ENCODE peak calls at places on chromosomes 1 and 21, in ten cellular contexts. V, F, K, W, L, A, S, P, B and D are unnamed samples.

GRCh38 chr1:207055386-207056001 is 2.4 kb downstream of the PFKFB2 start:
- DNase-seq in V (no peak), F (no peak), K (no peak), W (no peak), L (no peak), A (no peak), S (no peak), P (no peak), B (no peak), D (no peak)

GRCh38 chr1:8437286-8437685 is 119.4 kb downstream of the SLC45A1 start:
- DNase-seq in V (no peak), F (no peak), K (no peak), W (no peak), L (no peak), A (no peak), S (no peak), P (no peak), B (no peak), D (no peak)

GRCh38 chr1:31063636-31064035 is 1.9 kb downstream of the PUM1 start:
- DNase-seq in V (no peak), F (no peak), K (no peak), W (no peak), L (no peak), A (peak), S (no peak), P (no peak), B (no peak), D (no peak)

GRCh38 chr1:89701746-89702241 is 68.9 kb downstream of the LRRC8C start:
- DNase-seq in V (no peak), F (no peak), K (no peak), W (no peak), L (no peak), A (no peak), S (peak), P (no peak), B (no peak), D (no peak)

GRCh38 chr1:160606611-160607010 is 27.3 kb upstream of the CD84 start:
- DNase-seq in V (no peak), F (no peak), K (no peak), W (no peak), L (no peak), A (no peak), S (no peak), P (no peak), B (no peak), D (no peak)

GRCh38 chr21:39674794-39675193 is 62.1 kb downstream of the B3GALT5 start:
- DNase-seq in V (no peak), F (no peak), K (peak), W (no peak), L (no peak), A (no peak), S (no peak), P (no peak), B (no peak), D (no peak)

GRCh38 chr1:243434594-243434993 is 178.8 kb downstream of the SDCCAG8 start:
- DNase-seq in V (no peak), F (no peak), K (no peak), W (no peak), L (no peak), A (no peak), S (no peak), P (no peak), B (no peak), D (no peak)

GRCh38 chr1:50968884-50969610 is 998 bp upstream of the CDKN2C start:
- DNase-seq in V (no peak), F (peak), K (peak), W (peak), L (peak), A (peak), S (peak), P (peak), B (peak), D (peak)

GRCh38 chr1:107829083-107829771 is 135.8 kb downstream of the VAV3 start:
- DNase-seq in V (no peak), F (no peak), K (no peak), W (peak), L (no peak), A (no peak), S (peak), P (no peak), B (no peak), D (no peak)

GRCh38 chr1:238129677-238130076 is 239.0 kb upstream of the ZP4 start:
- DNase-seq in V (no peak), F (no peak), K (no peak), W (no peak), L (no peak), A (no peak), S (no peak), P (no peak), B (no peak), D (no peak)

GRCh38 chr1:32055426-32055825 is 17.3 kb upstream of the TMEM39B start:
- DNase-seq in V (no peak), F (no peak), K (no peak), W (no peak), L (no peak), A (no peak), S (no peak), P (peak), B (no peak), D (no peak)

GRCh38 chr1:87117761-87118160 is 203.3 kb downstream of the HS2ST1 start:
- DNase-seq in V (no peak), F (no peak), K (no peak), W (peak), L (no peak), A (no peak), S (no peak), P (no peak), B (no peak), D (no peak)

GRCh38 chr1:63087966-63088365 is 234.4 kb upstream of the FOXD3 start:
- DNase-seq in V (no peak), F (no peak), K (no peak), W (no peak), L (no peak), A (peak), S (no peak), P (peak), B (no peak), D (no peak)

GRCh38 chr1:117412472-117412871 is 45.2 kb downstream of the MAN1A2 start:
- DNase-seq in V (no peak), F (no peak), K (no peak), W (no peak), L (no peak), A (no peak), S (no peak), P (no peak), B (no peak), D (no peak)

GRCh38 chr1:941588-942383 is 17.3 kb downstream of the NOC2L start:
- DNase-seq in V (no peak), F (peak), K (no peak), W (peak), L (peak), A (peak), S (peak), P (peak), B (peak), D (peak)

GRCh38 chr21:45419162-45419561 is 14.2 kb downstream of the COL18A1 start:
- DNase-seq in V (no peak), F (no peak), K (peak), W (no peak), L (no peak), A (no peak), S (no peak), P (no peak), B (peak), D (no peak)

GRCh38 chr1:176243746-176244145 is 36.7 kb upstream of the COP1 start:
- DNase-seq in V (no peak), F (no peak), K (no peak), W (peak), L (no peak), A (no peak), S (no peak), P (no peak), B (no peak), D (no peak)

GRCh38 chr1:87462894-87463293 is 134.2 kb downstream of the LMO4 start:
- DNase-seq in V (no peak), F (no peak), K (no peak), W (no peak), L (no peak), A (no peak), S (no peak), P (no peak), B (no peak), D (no peak)

GRCh38 chr1:67159233-67159632 is 7.0 kb upstream of the IL23R start:
- DNase-seq in V (no peak), F (no peak), K (no peak), W (no peak), L (no peak), A (no peak), S (peak), P (no peak), B (no peak), D (peak)

GRCh38 chr1:3978928-3979325 is 78.9 kb upstream of the C1orf174 start:
- DNase-seq in V (no peak), F (no peak), K (no peak), W (no peak), L (no peak), A (no peak), S (no peak), P (no peak), B (no peak), D (no peak)

GRCh38 chr1:85581802-85582686 is 1.5 kb downstream of the CCN1 start:
- DNase-seq in V (no peak), F (peak), K (no peak), W (peak), L (no peak), A (peak), S (no peak), P (peak), B (peak), D (peak)

GRCh38 chr1:179105393-179105792 is 23.5 kb downstream of the TOR3A start:
- DNase-seq in V (no peak), F (no peak), K (no peak), W (no peak), L (no peak), A (peak), S (peak), P (no peak), B (no peak), D (peak)

GRCh38 chr1:236089046-236089773 is 24.3 kb upstream of the NID1 start:
- DNase-seq in V (no peak), F (no peak), K (no peak), W (no peak), L (no peak), A (no peak), S (no peak), P (no peak), B (no peak), D (peak)

GRCh38 chr1:26020390-26020789 is 1.2 kb upstream of the EXTL1 start:
- DNase-seq in V (no peak), F (no peak), K (no peak), W (peak), L (no peak), A (no peak), S (no peak), P (no peak), B (no peak), D (no peak)

GRCh38 chr1:32741417-32742131 is 39.0 kb upstream of the SYNC start:
- DNase-seq in V (no peak), F (no peak), K (no peak), W (no peak), L (no peak), A (peak), S (no peak), P (no peak), B (peak), D (no peak)

GRCh38 chr1:55575571-55576279 is 360.6 kb upstream of the USP24 start:
- DNase-seq in V (no peak), F (no peak), K (no peak), W (peak), L (peak), A (no peak), S (no peak), P (no peak), B (peak), D (no peak)

GRCh38 chr1:179788259-179788658 is 45.2 kb downstream of the FAM163A start:
- DNase-seq in V (no peak), F (no peak), K (no peak), W (no peak), L (no peak), A (peak), S (no peak), P (no peak), B (no peak), D (no peak)

GRCh38 chr1:205477759-205478247 is 22.0 kb upstream of the BLACAT1 start:
- DNase-seq in V (peak), F (peak), K (no peak), W (peak), L (no peak), A (no peak), S (no peak), P (no peak), B (no peak), D (peak)

GRCh38 chr21:44329086-44329889 is 9.9 kb downstream of the CFAP410 start:
- DNase-seq in V (no peak), F (no peak), K (no peak), W (no peak), L (no peak), A (no peak), S (no peak), P (no peak), B (no peak), D (no peak)

GRCh38 chr1:193633991-193634390 is 447.6 kb upstream of the B3GALT2 start:
- DNase-seq in V (no peak), F (no peak), K (no peak), W (no peak), L (no peak), A (no peak), S (no peak), P (no peak), B (no peak), D (no peak)

DNA sequence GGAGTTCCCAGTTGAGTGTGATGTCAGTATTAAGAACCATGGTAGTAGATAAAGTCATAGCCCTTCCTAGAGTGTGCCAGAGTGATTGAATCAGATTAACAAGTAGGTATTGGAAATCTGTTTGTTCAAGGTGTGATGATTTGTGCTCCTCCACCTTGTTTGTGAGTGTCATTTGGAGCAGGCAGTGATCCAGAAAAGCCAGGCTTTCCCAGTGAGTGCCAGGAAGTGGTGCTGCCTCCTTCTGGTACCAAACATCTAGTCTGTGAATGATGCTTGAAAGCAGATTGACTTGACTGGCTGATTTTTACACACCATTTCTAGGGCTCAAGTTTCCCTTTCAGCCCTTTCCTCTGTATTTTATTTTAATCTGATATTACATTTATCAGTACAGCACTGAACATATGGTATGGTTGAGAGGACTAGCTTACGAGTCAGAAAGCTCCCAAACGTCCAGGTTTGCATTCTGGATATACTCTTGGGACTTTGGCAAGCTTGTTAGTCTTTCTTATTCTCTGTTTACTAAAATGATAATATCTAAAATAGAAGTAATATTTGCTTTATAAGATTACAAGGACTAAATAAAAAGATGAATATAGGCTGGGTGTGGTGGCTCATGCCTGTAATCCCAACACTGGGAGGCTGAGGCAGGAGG is 100.7 kb downstream of the PATJ start:
- DNase-seq in V (no peak), F (no peak), K (no peak), W (no peak), L (no peak), A (peak), S (no peak), P (no peak), B (no peak), D (peak)
- TF ChIP-seq CTCF in V (peak), F (no peak), K (no peak), W (peak), L (no peak), A (peak), S (no peak), P (no peak), B (no peak), D (peak)

GRCh38 chr1:109089242-109090015 is 1.1 kb upstream of the TMEM167B start:
- DNase-seq in V (no peak), F (peak), K (no peak), W (peak), L (no peak), A (peak), S (peak), P (peak), B (peak), D (peak)
- TF ChIP-seq CTCF in V (peak), F (peak), K (no peak), W (peak), L (no peak), A (peak), S (peak), P (peak), B (peak), D (peak)

DNA sequence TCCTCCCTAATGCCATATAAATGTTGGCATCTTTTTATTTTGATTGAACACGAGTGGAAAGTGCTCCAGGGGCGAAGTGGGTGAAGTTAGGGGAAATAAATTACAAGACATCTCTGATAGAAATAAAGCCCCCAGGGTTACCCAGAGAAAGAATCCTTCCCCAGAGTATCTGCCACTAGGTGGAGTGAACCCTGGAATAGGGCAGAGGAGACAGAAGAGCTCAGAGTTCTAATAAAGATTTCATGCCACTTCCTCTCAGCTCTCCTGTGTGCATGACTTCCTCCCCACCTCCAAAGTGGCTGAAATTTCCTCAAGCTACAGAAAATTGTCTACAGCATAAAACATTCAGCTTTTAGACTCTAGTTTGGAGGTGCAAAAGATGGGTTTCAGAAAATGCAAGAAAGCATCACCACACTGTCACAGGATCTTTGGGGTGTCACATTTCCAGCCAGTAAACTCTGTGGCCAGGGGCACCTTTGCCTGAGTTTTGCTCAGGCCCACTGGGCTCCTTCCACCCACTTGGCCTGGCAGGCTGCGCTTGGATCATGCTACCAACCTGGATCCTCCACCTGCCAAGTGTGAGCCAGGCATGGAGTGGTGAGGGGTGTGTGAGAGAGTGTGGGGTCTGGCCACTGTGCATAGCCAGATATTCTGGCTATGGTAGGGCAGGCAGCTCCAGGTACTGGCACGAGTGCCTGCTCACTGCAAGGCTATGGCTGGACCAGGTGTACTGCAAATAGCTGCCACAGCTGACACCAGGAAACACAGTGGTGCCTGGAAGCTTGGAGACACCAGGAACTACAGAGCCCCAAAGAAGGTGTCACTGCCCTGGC is 208.8 kb upstream of the USP25 start:
- DNase-seq in V (no peak), F (no peak), K (no peak), W (no peak), L (no peak), A (peak), S (no peak), P (no peak), B (no peak), D (no peak)
- TF ChIP-seq CTCF in V (peak), F (no peak), K (no peak), W (peak), L (no peak), A (peak), S (no peak), P (peak), B (peak), D (peak)

GRCh38 chr1:229105822-229106525 is 164.9 kb upstream of the RAB4A start:
- DNase-seq in V (no peak), F (no peak), K (no peak), W (no peak), L (no peak), A (no peak), S (no peak), P (no peak), B (no peak), D (no peak)
- TF ChIP-seq CTCF in V (no peak), F (no peak), K (no peak), W (no peak), L (no peak), A (no peak), S (no peak), P (no peak), B (no peak), D (no peak)

GRCh38 chr1:183484254-183484653 is 12.0 kb downstream of the SMG7 start:
- DNase-seq in V (no peak), F (no peak), K (no peak), W (no peak), L (no peak), A (no peak), S (no peak), P (no peak), B (no peak), D (peak)
- TF ChIP-seq CTCF in V (peak), F (no peak), K (no peak), W (no peak), L (no peak), A (peak), S (no peak), P (peak), B (no peak), D (peak)

GRCh38 chr1:53323316-53323715 is 4.6 kb downstream of the LRP8 start:
- DNase-seq in V (no peak), F (no peak), K (peak), W (no peak), L (no peak), A (no peak), S (no peak), P (peak), B (no peak), D (no peak)

GRCh38 chr1:53321776-53322602 is 5.9 kb downstream of the LRP8 start:
- DNase-seq in V (no peak), F (no peak), K (peak), W (no peak), L (no peak), A (no peak), S (no peak), P (peak), B (no peak), D (no peak)

GRCh38 chr1:53320646-53321045 is 7.2 kb downstream of the LRP8 start:
- DNase-seq in V (no peak), F (no peak), K (peak), W (no peak), L (no peak), A (no peak), S (no peak), P (peak), B (no peak), D (no peak)

GRCh38 chr1:53319296-53320101 is 8.4 kb downstream of the LRP8 start:
- DNase-seq in V (no peak), F (no peak), K (peak), W (no peak), L (no peak), A (no peak), S (no peak), P (peak), B (no peak), D (no peak)

GRCh38 chr1:53321366-53321765 is 6.5 kb downstream of the LRP8 start:
- DNase-seq in V (no peak), F (no peak), K (peak), W (no peak), L (no peak), A (peak), S (no peak), P (peak), B (no peak), D (no peak)
- TF ChIP-seq CTCF in V (peak), F (no peak), K (no peak), W (no peak), L (no peak), A (peak), S (no peak), P (peak), B (no peak), D (no peak)

DNA sequence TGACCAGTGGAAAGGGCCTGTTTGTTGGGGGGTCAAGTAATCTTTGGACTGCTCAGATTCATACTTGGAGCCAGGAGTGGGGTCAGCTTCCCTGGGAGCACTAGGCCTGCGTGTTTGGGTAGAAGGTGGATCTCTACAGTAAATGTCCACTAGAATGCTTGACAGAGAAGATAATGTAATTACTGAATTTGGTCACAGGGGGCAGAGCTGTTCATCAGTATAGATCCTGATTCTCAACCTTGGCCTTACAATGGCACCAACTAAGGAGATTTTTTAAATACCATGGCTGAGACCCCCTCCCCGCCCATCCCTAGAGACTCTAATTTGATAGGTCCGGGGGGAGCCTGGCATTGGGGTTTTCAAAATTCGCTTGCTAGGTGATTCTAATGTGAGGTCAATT is 217.5 kb upstream of the PLXNA2 start:
- DNase-seq in V (no peak), F (no peak), K (no peak), W (no peak), L (no peak), A (peak), S (no peak), P (no peak), B (no peak), D (peak)
- TF ChIP-seq CTCF in V (peak), F (no peak), K (no peak), W (peak), L (no peak), A (peak), S (peak), P (peak), B (no peak), D (peak)

GRCh38 chr1:168082008-168082876 is 54.5 kb downstream of the GPR161 start:
- DNase-seq in V (no peak), F (peak), K (peak), W (peak), L (peak), A (peak), S (peak), P (peak), B (peak), D (peak)

GRCh38 chr1:168079761-168080160 is 57.0 kb downstream of the GPR161 start:
- DNase-seq in V (no peak), F (no peak), K (no peak), W (peak), L (no peak), A (no peak), S (no peak), P (no peak), B (no peak), D (peak)

GRCh38 chr1:168084396-168085231 is 52.1 kb downstream of the GPR161 start:
- DNase-seq in V (no peak), F (peak), K (peak), W (peak), L (peak), A (peak), S (peak), P (peak), B (peak), D (peak)

GRCh38 chr1:168083456-168084325 is 53.0 kb downstream of the GPR161 start:
- DNase-seq in V (no peak), F (no peak), K (no peak), W (no peak), L (no peak), A (no peak), S (no peak), P (no peak), B (no peak), D (no peak)

GRCh38 chr1:168081373-168082007 is 55.2 kb downstream of the GPR161 start:
- DNase-seq in V (peak), F (no peak), K (no peak), W (peak), L (peak), A (no peak), S (no peak), P (no peak), B (no peak), D (peak)
- TF ChIP-seq CTCF in V (no peak), F (no peak), K (no peak), W (no peak), L (no peak), A (no peak), S (no peak), P (no peak), B (no peak), D (no peak)